ENCODE peak calls at places on chromosomes 4 and X, in ten cellular contexts. One of them, this sample, is unnamed.

GRCh38 chrX:49192722-49193328 is 6.7 kb upstream of the PRICKLE3 start:
- DNase-seq in fibroblast of the aortic adventitia: peak; percentile 43
- DNase-seq in fibroblast of pulmonary artery: peak; percentile 51
- DNase-seq in right lobe of liver: no peak
- DNase-seq in AG09309: no peak
- DNase-seq in tibial nerve: no peak
- DNase-seq in suprapubic skin: no peak
- DNase-seq in right cardiac atrium: no peak
- DNase-seq in GM23248: peak; percentile 47
- DNase-seq in cardiac fibroblast: peak; percentile 54
- DNase-seq in this sample: no peak

GRCh38 chr4:7797330-7797729 is 142.3 kb downstream of the AFAP1 start:
- DNase-seq in cardiac fibroblast: no peak
- DNase-seq in suprapubic skin: peak; percentile 23
- DNase-seq in GM23248: no peak
- DNase-seq in right lobe of liver: no peak
- DNase-seq in right cardiac atrium: no peak
- DNase-seq in tibial nerve: no peak
- DNase-seq in fibroblast of pulmonary artery: no peak
- DNase-seq in AG09309: no peak
- DNase-seq in fibroblast of the aortic adventitia: no peak
- DNase-seq in this sample: no peak

GRCh38 chr4:107153956-107154355 is 117.8 kb upstream of the DKK2 start:
- DNase-seq in GM23248: no peak
- DNase-seq in tibial nerve: no peak
- DNase-seq in cardiac fibroblast: no peak
- DNase-seq in AG09309: no peak
- DNase-seq in fibroblast of pulmonary artery: peak; percentile 9
- DNase-seq in right lobe of liver: no peak
- DNase-seq in right cardiac atrium: no peak
- DNase-seq in suprapubic skin: no peak
- DNase-seq in fibroblast of the aortic adventitia: no peak
- DNase-seq in this sample: no peak

GRCh38 chr4:6493668-6494304 is 21.4 kb upstream of the PPP2R2C start:
- DNase-seq in cardiac fibroblast: peak; percentile 21
- DNase-seq in fibroblast of the aortic adventitia: peak; percentile 4
- DNase-seq in GM23248: peak; percentile 21
- DNase-seq in right cardiac atrium: no peak
- DNase-seq in fibroblast of pulmonary artery: peak; percentile 16
- DNase-seq in tibial nerve: no peak
- DNase-seq in suprapubic skin: peak; percentile 67
- DNase-seq in right lobe of liver: no peak
- DNase-seq in AG09309: no peak
- DNase-seq in this sample: no peak

GRCh38 chrX:128884430-128884829 is 638.9 kb downstream of the SMARCA1 start:
- DNase-seq in suprapubic skin: no peak
- DNase-seq in AG09309: no peak
- DNase-seq in fibroblast of pulmonary artery: no peak
- DNase-seq in GM23248: no peak
- DNase-seq in right cardiac atrium: no peak
- DNase-seq in tibial nerve: no peak
- DNase-seq in cardiac fibroblast: no peak
- DNase-seq in fibroblast of the aortic adventitia: no peak
- DNase-seq in right lobe of liver: no peak
- DNase-seq in this sample: no peak

GRCh38 chr4:7651461-7651921 is 216.8 kb upstream of the PSAPL1 start:
- DNase-seq in cardiac fibroblast: no peak
- DNase-seq in suprapubic skin: no peak
- DNase-seq in AG09309: no peak
- DNase-seq in right lobe of liver: no peak
- DNase-seq in tibial nerve: peak; percentile 59
- DNase-seq in GM23248: peak; percentile 18
- DNase-seq in fibroblast of pulmonary artery: no peak
- DNase-seq in right cardiac atrium: peak; percentile 83
- DNase-seq in fibroblast of the aortic adventitia: peak; percentile 7
- DNase-seq in this sample: no peak

GRCh38 chr4:12881945-12882589 is 602.1 kb downstream of the RAB28 start:
- DNase-seq in tibial nerve: no peak
- DNase-seq in fibroblast of pulmonary artery: no peak
- DNase-seq in fibroblast of the aortic adventitia: no peak
- DNase-seq in right lobe of liver: no peak
- DNase-seq in cardiac fibroblast: no peak
- DNase-seq in right cardiac atrium: no peak
- DNase-seq in AG09309: no peak
- DNase-seq in suprapubic skin: no peak
- DNase-seq in GM23248: no peak
- DNase-seq in this sample: no peak

GRCh38 chrX:121831601-121832000 is 784.2 kb downstream of the GLUD2 start:
- DNase-seq in AG09309: no peak
- DNase-seq in GM23248: peak; percentile 26
- DNase-seq in tibial nerve: no peak
- DNase-seq in fibroblast of the aortic adventitia: no peak
- DNase-seq in right lobe of liver: no peak
- DNase-seq in cardiac fibroblast: peak; percentile 10
- DNase-seq in right cardiac atrium: no peak
- DNase-seq in fibroblast of pulmonary artery: peak; percentile 7
- DNase-seq in suprapubic skin: no peak
- DNase-seq in this sample: no peak

GRCh38 chr4:115315182-115315581 is 201.8 kb upstream of the NDST4 start:
- DNase-seq in tibial nerve: no peak
- DNase-seq in fibroblast of pulmonary artery: no peak
- DNase-seq in right lobe of liver: no peak
- DNase-seq in fibroblast of the aortic adventitia: no peak
- DNase-seq in suprapubic skin: no peak
- DNase-seq in right cardiac atrium: no peak
- DNase-seq in GM23248: no peak
- DNase-seq in AG09309: no peak
- DNase-seq in cardiac fibroblast: no peak
- DNase-seq in this sample: no peak

GRCh38 chrX:119249836-119250340 is 13.8 kb downstream of the PGRMC1 start:
- DNase-seq in suprapubic skin: no peak
- DNase-seq in cardiac fibroblast: no peak
- DNase-seq in right cardiac atrium: no peak
- DNase-seq in fibroblast of the aortic adventitia: no peak
- DNase-seq in tibial nerve: no peak
- DNase-seq in GM23248: peak; percentile 16
- DNase-seq in fibroblast of pulmonary artery: no peak
- DNase-seq in right lobe of liver: no peak
- DNase-seq in AG09309: no peak
- DNase-seq in this sample: no peak

GRCh38 chrX:104315555-104315954 is 60.8 kb upstream of the ESX1 start:
- DNase-seq in GM23248: peak; percentile 76
- DNase-seq in tibial nerve: no peak
- DNase-seq in right cardiac atrium: no peak
- DNase-seq in cardiac fibroblast: peak; percentile 35
- DNase-seq in suprapubic skin: no peak
- DNase-seq in fibroblast of pulmonary artery: peak; percentile 38
- DNase-seq in fibroblast of the aortic adventitia: peak; percentile 79
- DNase-seq in AG09309: no peak
- DNase-seq in right lobe of liver: no peak
- DNase-seq in this sample: no peak

GRCh38 chrX:39815621-39816020 is 282.1 kb downstream of the BCOR start:
- DNase-seq in fibroblast of pulmonary artery: no peak
- DNase-seq in right cardiac atrium: no peak
- DNase-seq in tibial nerve: no peak
- DNase-seq in right lobe of liver: no peak
- DNase-seq in suprapubic skin: no peak
- DNase-seq in AG09309: no peak
- DNase-seq in cardiac fibroblast: peak; percentile 10
- DNase-seq in fibroblast of the aortic adventitia: no peak
- DNase-seq in GM23248: no peak
- DNase-seq in this sample: no peak

GRCh38 chr4:3021127-3021526 is 53.2 kb downstream of the HTT-AS start:
- DNase-seq in right lobe of liver: no peak
- DNase-seq in right cardiac atrium: no peak
- DNase-seq in fibroblast of pulmonary artery: no peak
- DNase-seq in AG09309: no peak
- DNase-seq in cardiac fibroblast: no peak
- DNase-seq in suprapubic skin: no peak
- DNase-seq in fibroblast of the aortic adventitia: no peak
- DNase-seq in GM23248: no peak
- DNase-seq in tibial nerve: no peak
- DNase-seq in this sample: no peak

GRCh38 chr4:143667461-143667860 is 33.0 kb downstream of the FREM3 start:
- DNase-seq in fibroblast of pulmonary artery: peak; percentile 97
- DNase-seq in right cardiac atrium: peak; percentile 54
- DNase-seq in tibial nerve: peak; percentile 76
- DNase-seq in suprapubic skin: no peak
- DNase-seq in AG09309: no peak
- DNase-seq in fibroblast of the aortic adventitia: peak; percentile 94
- DNase-seq in right lobe of liver: no peak
- DNase-seq in cardiac fibroblast: peak; percentile 92
- DNase-seq in GM23248: peak; percentile 75
- DNase-seq in this sample: peak; percentile 58

GRCh38 chr4:139603576-139604387 is 47.8 kb upstream of the SETD7 start:
- DNase-seq in cardiac fibroblast: peak; percentile 82
- DNase-seq in AG09309: no peak
- DNase-seq in right cardiac atrium: no peak
- DNase-seq in tibial nerve: peak; percentile 84
- DNase-seq in right lobe of liver: no peak
- DNase-seq in GM23248: peak; percentile 68
- DNase-seq in suprapubic skin: no peak
- DNase-seq in fibroblast of the aortic adventitia: peak; percentile 73
- DNase-seq in fibroblast of pulmonary artery: peak; percentile 76
- DNase-seq in this sample: peak; percentile 45

GRCh38 chrX:71679575-71680207 is 12.3 kb downstream of the LOC101059915 start:
- DNase-seq in fibroblast of the aortic adventitia: no peak
- DNase-seq in AG09309: no peak
- DNase-seq in GM23248: no peak
- DNase-seq in cardiac fibroblast: no peak
- DNase-seq in fibroblast of pulmonary artery: no peak
- DNase-seq in suprapubic skin: peak; percentile 9
- DNase-seq in tibial nerve: no peak
- DNase-seq in right lobe of liver: no peak
- DNase-seq in right cardiac atrium: no peak
- DNase-seq in this sample: no peak

GRCh38 chrX:81355436-81355835 is 153.5 kb downstream of the SH3BGRL start:
- DNase-seq in suprapubic skin: no peak
- DNase-seq in fibroblast of pulmonary artery: no peak
- DNase-seq in AG09309: no peak
- DNase-seq in fibroblast of the aortic adventitia: no peak
- DNase-seq in GM23248: no peak
- DNase-seq in right cardiac atrium: no peak
- DNase-seq in right lobe of liver: no peak
- DNase-seq in cardiac fibroblast: no peak
- DNase-seq in tibial nerve: no peak
- DNase-seq in this sample: no peak

GRCh38 chr4:83115000-83115399 is 471 bp upstream of the PLAC8 start:
- DNase-seq in fibroblast of the aortic adventitia: peak; percentile 52
- DNase-seq in right lobe of liver: no peak
- DNase-seq in GM23248: peak; percentile 75
- DNase-seq in suprapubic skin: no peak
- DNase-seq in AG09309: no peak
- DNase-seq in tibial nerve: no peak
- DNase-seq in right cardiac atrium: no peak
- DNase-seq in cardiac fibroblast: peak; percentile 59
- DNase-seq in fibroblast of pulmonary artery: peak; percentile 47
- DNase-seq in this sample: no peak

GRCh38 chr4:125315571-125316390 is 1.0 kb downstream of the FAT4 start:
- DNase-seq in suprapubic skin: no peak
- DNase-seq in GM23248: peak; percentile 81
- DNase-seq in fibroblast of pulmonary artery: peak; percentile 62
- DNase-seq in tibial nerve: peak; percentile 14
- DNase-seq in right cardiac atrium: peak; percentile 86
- DNase-seq in cardiac fibroblast: peak; percentile 64
- DNase-seq in fibroblast of the aortic adventitia: peak; percentile 60
- DNase-seq in AG09309: no peak
- DNase-seq in right lobe of liver: peak; percentile 66
- DNase-seq in this sample: peak; percentile 26
- H3K4me3 ChIP-seq in suprapubic skin: peak overlapping the region; percentile 73
- H3K4me3 ChIP-seq in GM23248: peak overlapping the region; percentile 92
- H3K4me3 ChIP-seq in fibroblast of pulmonary artery: peak overlapping the region; percentile 92
- H3K4me3 ChIP-seq in tibial nerve: peak overlapping the region; percentile 92
- H3K4me3 ChIP-seq in right cardiac atrium: peak overlapping the region; percentile 81
- H3K4me3 ChIP-seq in cardiac fibroblast: peak overlapping the region; percentile 99
- H3K4me3 ChIP-seq in fibroblast of the aortic adventitia: peak overlapping the region; percentile 92
- H3K4me3 ChIP-seq in AG09309: peak overlapping the region; percentile 99
- H3K4me3 ChIP-seq in right lobe of liver: peak overlapping the region; percentile 70
- H3K4me3 ChIP-seq in this sample: peak overlapping the region; percentile 73

GRCh38 chr4:154491731-154492249 is at the start of gene DCHS2:
- DNase-seq in suprapubic skin: no peak
- DNase-seq in fibroblast of pulmonary artery: no peak
- DNase-seq in right lobe of liver: peak; percentile 70
- DNase-seq in GM23248: peak; percentile 13
- DNase-seq in right cardiac atrium: peak; percentile 51
- DNase-seq in tibial nerve: no peak
- DNase-seq in fibroblast of the aortic adventitia: no peak
- DNase-seq in AG09309: no peak
- DNase-seq in cardiac fibroblast: no peak
- DNase-seq in this sample: no peak
- H3K4me3 ChIP-seq in suprapubic skin: peak within 1 kb of the TSS; percentile 48
- H3K4me3 ChIP-seq in fibroblast of pulmonary artery: no peak within 1 kb of the TSS
- H3K4me3 ChIP-seq in right lobe of liver: peak within 1 kb of the TSS; percentile 23
- H3K4me3 ChIP-seq in GM23248: peak within 1 kb of the TSS; percentile 11
- H3K4me3 ChIP-seq in right cardiac atrium: peak within 1 kb of the TSS; percentile 34
- H3K4me3 ChIP-seq in tibial nerve: peak within 1 kb of the TSS; percentile 50
- H3K4me3 ChIP-seq in fibroblast of the aortic adventitia: peak within 1 kb of the TSS; percentile 28
- H3K4me3 ChIP-seq in AG09309: no peak within 1 kb of the TSS
- H3K4me3 ChIP-seq in cardiac fibroblast: peak within 1 kb of the TSS; percentile 23
- H3K4me3 ChIP-seq in this sample: no peak within 1 kb of the TSS

DNA sequence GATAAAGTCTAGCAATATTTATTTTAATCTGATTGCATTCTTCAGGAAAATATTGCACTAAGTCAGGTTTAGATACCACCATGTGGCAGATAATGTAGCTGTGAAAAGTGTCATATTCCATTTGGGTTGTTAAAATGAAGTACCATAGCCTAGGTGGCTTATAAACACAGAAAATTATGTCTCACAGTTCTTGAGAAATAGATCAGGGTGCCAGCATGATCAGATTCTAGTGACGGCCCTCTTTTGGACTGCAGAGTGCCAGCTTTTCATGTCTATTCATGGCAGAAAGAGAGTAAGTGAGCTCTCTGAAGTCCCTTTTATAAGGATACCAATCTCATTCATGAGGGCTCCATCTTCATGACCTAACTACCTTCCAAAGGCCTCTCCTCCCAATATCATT is 5.5 kb upstream of the ADGRL3 start:
- DNase-seq in right cardiac atrium: no peak
- DNase-seq in right lobe of liver: no peak
- DNase-seq in tibial nerve: no peak
- DNase-seq in suprapubic skin: no peak
- DNase-seq in cardiac fibroblast: no peak
- DNase-seq in fibroblast of pulmonary artery: no peak
- DNase-seq in GM23248: no peak
- DNase-seq in AG09309: no peak
- DNase-seq in fibroblast of the aortic adventitia: no peak
- DNase-seq in this sample: no peak
- H3K4me3 ChIP-seq in right cardiac atrium: no peak overlapping the region
- H3K4me3 ChIP-seq in right lobe of liver: no peak overlapping the region
- H3K4me3 ChIP-seq in tibial nerve: no peak overlapping the region
- H3K4me3 ChIP-seq in suprapubic skin: no peak overlapping the region
- H3K4me3 ChIP-seq in cardiac fibroblast: no peak overlapping the region
- H3K4me3 ChIP-seq in fibroblast of pulmonary artery: no peak overlapping the region
- H3K4me3 ChIP-seq in GM23248: no peak overlapping the region
- H3K4me3 ChIP-seq in AG09309: no peak overlapping the region
- H3K4me3 ChIP-seq in fibroblast of the aortic adventitia: no peak overlapping the region
- H3K4me3 ChIP-seq in this sample: no peak overlapping the region

GRCh38 chrX:1465261-1466231 is 12.8 kb upstream of the ASMTL start:
- DNase-seq in right lobe of liver: no peak
- DNase-seq in right cardiac atrium: no peak
- DNase-seq in fibroblast of pulmonary artery: no peak
- DNase-seq in AG09309: no peak
- DNase-seq in cardiac fibroblast: peak; percentile 16
- DNase-seq in tibial nerve: no peak
- DNase-seq in fibroblast of the aortic adventitia: no peak
- DNase-seq in suprapubic skin: peak; percentile 59
- DNase-seq in GM23248: no peak
- DNase-seq in this sample: no peak
- H3K4me3 ChIP-seq in right lobe of liver: no peak overlapping the region
- H3K4me3 ChIP-seq in right cardiac atrium: no peak overlapping the region
- H3K4me3 ChIP-seq in fibroblast of pulmonary artery: no peak overlapping the region
- H3K4me3 ChIP-seq in AG09309: no peak overlapping the region
- H3K4me3 ChIP-seq in cardiac fibroblast: no peak overlapping the region
- H3K4me3 ChIP-seq in tibial nerve: no peak overlapping the region
- H3K4me3 ChIP-seq in fibroblast of the aortic adventitia: no peak overlapping the region
- H3K4me3 ChIP-seq in suprapubic skin: no peak overlapping the region
- H3K4me3 ChIP-seq in GM23248: no peak overlapping the region
- H3K4me3 ChIP-seq in this sample: no peak overlapping the region

This sample was measured in pancreas.